ENCODE peak calls at places on chromosome 14, in five cellular contexts. D, I, G, F and L are unnamed samples.

GRCh38 chr14:58864751-58865519 is 227.2 kb downstream of the DACT1 start:
- DNase-seq in D (no peak), I (no peak), G (no peak), F (no peak), L (no peak)

GRCh38 chr14:104392001-104392395 is 187.6 kb upstream of the C14orf180 start:
- DNase-seq in D (no peak), I (no peak), G (no peak), F (no peak), L (no peak)

GRCh38 chr14:66017960-66018359 is 468.2 kb upstream of the CCDC196 start:
- DNase-seq in D (no peak), I (no peak), G (no peak), F (no peak), L (no peak)

GRCh38 chr14:100372357-100373048 is 49.4 kb downstream of the SLC25A47 start:
- DNase-seq in D (peak; percentile 40), I (no peak), G (no peak), F (no peak), L (no peak)

GRCh38 chr14:87566986-87567385 is 426.0 kb downstream of the GALC start:
- DNase-seq in D (no peak), I (no peak), G (no peak), F (no peak), L (no peak)

GRCh38 chr14:54011001-54011400 is 54.4 kb upstream of the BMP4 start:
- DNase-seq in D (no peak), I (no peak), G (no peak), F (no peak), L (no peak)

GRCh38 chr14:52694761-52695480 is 437 bp downstream of the ERO1A start:
- DNase-seq in D (peak; percentile 65), I (no peak), G (peak; percentile 72), F (peak; percentile 51), L (peak; percentile 65)

GRCh38 chr14:68589447-68590232 is 203.2 kb downstream of the ZFP36L1 start:
- DNase-seq in D (no peak), I (peak; percentile 84), G (no peak), F (no peak), L (no peak)

GRCh38 chr14:51529731-51530130 is 122.0 kb upstream of the FRMD6 start:
- DNase-seq in D (no peak), I (no peak), G (no peak), F (no peak), L (no peak)

GRCh38 chr14:42057176-42057575 is 450.5 kb downstream of the LRFN5 start:
- DNase-seq in D (no peak), I (no peak), G (no peak), F (no peak), L (no peak)

GRCh38 chr14:34853041-34853440 is 22.1 kb downstream of the BAZ1A start:
- DNase-seq in D (peak; percentile 39), I (no peak), G (no peak), F (no peak), L (no peak)

GRCh38 chr14:50836515-50836914 is 5.6 kb upstream of the NIN start:
- DNase-seq in D (no peak), I (no peak), G (no peak), F (no peak), L (no peak)

DNA sequence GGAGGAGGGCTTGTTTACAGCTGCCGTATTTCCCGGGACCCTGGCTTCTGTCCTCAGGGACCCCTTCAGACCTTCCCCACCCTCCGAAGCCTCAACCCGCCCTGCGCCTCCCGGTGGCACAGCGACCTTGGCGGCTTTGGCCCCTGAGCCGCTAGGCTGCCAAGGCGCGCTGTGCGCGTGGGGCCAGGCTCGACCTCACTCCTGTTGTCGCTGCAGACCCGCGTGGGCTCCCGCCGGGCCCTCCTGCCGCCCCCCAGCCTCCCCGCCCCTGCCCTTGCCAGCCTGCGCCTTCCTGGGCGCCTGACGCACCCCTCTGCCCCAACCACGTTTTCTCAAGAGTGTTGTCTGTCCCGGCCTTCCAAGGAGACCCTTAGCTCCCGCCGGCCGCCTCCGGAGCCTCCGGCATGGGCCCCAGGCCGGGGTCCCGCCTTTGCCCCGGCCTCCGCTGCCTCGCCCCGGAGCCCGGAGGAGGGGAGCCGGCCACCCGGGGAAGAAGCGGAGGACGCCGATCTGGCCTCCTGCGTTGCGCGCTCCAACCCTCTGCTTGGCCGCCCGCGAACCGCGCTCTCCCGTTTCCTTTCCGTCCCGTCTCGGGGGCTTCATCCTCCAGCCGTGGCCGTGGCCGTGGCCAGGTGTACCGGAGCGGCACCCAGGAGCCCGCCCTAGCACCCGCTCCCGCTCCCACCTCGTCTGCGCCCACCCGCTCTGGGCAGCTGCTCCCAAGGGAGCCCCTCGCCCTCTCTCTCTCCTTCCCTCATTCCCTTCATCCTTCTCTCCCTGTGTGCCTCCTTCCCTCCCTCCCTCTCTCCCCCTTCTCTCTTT is 19.9 kb downstream of the PPP2R5C start:
- DNase-seq in D (no peak), I (no peak), G (peak; percentile 48), F (no peak), L (peak; percentile 43)
- H3K4me3 ChIP-seq in D (no peak overlapping the region), I (peak overlapping the region; percentile 57), G (no peak overlapping the region), F (peak overlapping the region; percentile 33), L (peak overlapping the region; percentile 55)

GRCh38 chr14:63726499-63726898 is 1.4 kb downstream of the SGPP1 start:
- DNase-seq in D (peak; percentile 26), I (no peak), G (no peak), F (no peak), L (no peak)
- H3K4me3 ChIP-seq in D (peak overlapping the region; percentile 28), I (peak overlapping the region; percentile 89), G (peak overlapping the region; percentile 95), F (no peak overlapping the region), L (peak overlapping the region; percentile 99)

DNA sequence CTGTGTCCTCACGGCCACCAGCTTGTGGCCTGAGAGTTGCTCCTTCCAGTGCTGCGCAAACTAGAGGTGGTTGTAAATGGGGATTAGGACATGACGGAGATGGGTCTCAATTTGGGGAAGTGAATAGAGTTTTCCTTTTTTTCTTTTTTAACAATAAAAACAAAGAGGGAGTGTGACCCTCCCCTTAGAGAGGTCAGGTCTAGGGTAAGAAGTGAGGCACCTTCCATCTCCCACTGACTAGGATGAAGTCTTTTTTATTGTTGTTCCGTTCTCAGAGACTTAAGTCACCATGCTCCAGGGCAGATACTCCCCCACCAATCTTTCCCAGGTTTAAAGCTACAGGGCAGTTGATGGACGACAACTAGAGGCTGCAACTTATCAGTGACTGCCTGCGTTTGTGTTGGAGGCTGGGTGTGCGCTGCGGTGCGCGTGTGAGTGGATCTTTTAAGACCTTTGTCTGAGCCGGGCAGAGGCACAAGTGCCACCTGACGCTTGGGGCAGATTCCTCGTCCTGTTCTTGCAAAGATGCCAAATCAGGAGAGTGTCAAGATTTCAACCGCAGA is 2.1 kb upstream of the GSC start:
- DNase-seq in D (no peak), I (no peak), G (no peak), F (no peak), L (no peak)
- H3K4me3 ChIP-seq in D (no peak overlapping the region), I (no peak overlapping the region), G (no peak overlapping the region), F (no peak overlapping the region), L (no peak overlapping the region)

GRCh38 chr14:23354990-23355389 is 2.3 kb upstream of the SLC22A17 start:
- DNase-seq in D (no peak), I (no peak), G (no peak), F (no peak), L (no peak)

GRCh38 chr14:23356036-23356435 is 3.3 kb upstream of the SLC22A17 start:
- DNase-seq in D (no peak), I (no peak), G (no peak), F (no peak), L (no peak)

GRCh38 chr14:23351681-23352505 is 794 bp downstream of the SLC22A17 start:
- DNase-seq in D (no peak), I (no peak), G (no peak), F (no peak), L (peak; percentile 6)

GRCh38 chr14:23353433-23353780 is 720 bp upstream of the SLC22A17 start:
- DNase-seq in D (no peak), I (no peak), G (no peak), F (no peak), L (no peak)

GRCh38 chr14:23352506-23353432 is at the start of gene SLC22A17:
- DNase-seq in D (peak; percentile 59), I (peak; percentile 87), G (peak; percentile 62), F (peak; percentile 56), L (peak; percentile 67)
- H3K4me3 ChIP-seq in D (no peak within 1 kb of the TSS), I (peak within 1 kb of the TSS; percentile 56), G (peak within 1 kb of the TSS; percentile 19), F (peak within 1 kb of the TSS; percentile 64), L (peak within 1 kb of the TSS; percentile 54)